ENCODE peak calls at places on chromosomes 3 and 15, in seven cellular contexts. One of them, this sample, is unnamed.

GRCh38 chr3:47416041-47416440 is 35.2 kb downstream of the PTPN23 start:
- DNase-seq in IMR-90: no peak
- DNase-seq in RWPE2: no peak
- DNase-seq in stomach: peak; percentile 39
- DNase-seq in HCT116: no peak
- DNase-seq in PC-9: no peak
- DNase-seq in neural progenitor cell: no peak
- DNase-seq in this sample: no peak

GRCh38 chr3:157239082-157239704 is 79.2 kb upstream of the CCNL1 start:
- DNase-seq in RWPE2: no peak
- DNase-seq in IMR-90: peak; percentile 55
- DNase-seq in HCT116: peak; percentile 46
- DNase-seq in stomach: peak; percentile 69
- DNase-seq in neural progenitor cell: peak; percentile 82
- DNase-seq in PC-9: no peak
- DNase-seq in this sample: peak; percentile 55

GRCh38 chr3:3799173-3800075 is at the start of gene LRRN1:
- DNase-seq in RWPE2: no peak
- DNase-seq in PC-9: no peak
- DNase-seq in HCT116: no peak
- DNase-seq in neural progenitor cell: peak; percentile 98
- DNase-seq in stomach: peak; percentile 76
- DNase-seq in IMR-90: no peak
- DNase-seq in this sample: peak; percentile 64

GRCh38 chr15:76614725-76615124 is 278.2 kb downstream of the ISL2 start:
- DNase-seq in HCT116: no peak
- DNase-seq in IMR-90: no peak
- DNase-seq in stomach: no peak
- DNase-seq in RWPE2: no peak
- DNase-seq in PC-9: no peak
- DNase-seq in neural progenitor cell: no peak
- DNase-seq in this sample: no peak

GRCh38 chr15:85579957-85580694 is 199.7 kb downstream of the AKAP13 start:
- DNase-seq in stomach: peak; percentile 60
- DNase-seq in PC-9: no peak
- DNase-seq in RWPE2: no peak
- DNase-seq in IMR-90: no peak
- DNase-seq in HCT116: no peak
- DNase-seq in neural progenitor cell: no peak
- DNase-seq in this sample: peak; percentile 82

GRCh38 chr15:31296304-31297220 is 30.1 kb upstream of the KLF13 start:
- DNase-seq in PC-9: peak; percentile 49
- DNase-seq in RWPE2: peak; percentile 81
- DNase-seq in IMR-90: no peak
- DNase-seq in neural progenitor cell: peak; percentile 63
- DNase-seq in HCT116: no peak
- DNase-seq in stomach: peak; percentile 91
- DNase-seq in this sample: peak; percentile 82

GRCh38 chr3:64104691-64105101 is 81.4 kb upstream of the PSMD6 start:
- DNase-seq in neural progenitor cell: no peak
- DNase-seq in PC-9: peak; percentile 87
- DNase-seq in RWPE2: no peak
- DNase-seq in stomach: no peak
- DNase-seq in IMR-90: peak; percentile 87
- DNase-seq in HCT116: no peak
- DNase-seq in this sample: no peak

GRCh38 chr3:182083112-182083511 is 371.4 kb downstream of the SOX2 start:
- DNase-seq in stomach: no peak
- DNase-seq in RWPE2: no peak
- DNase-seq in PC-9: peak; percentile 46
- DNase-seq in neural progenitor cell: no peak
- DNase-seq in IMR-90: no peak
- DNase-seq in HCT116: no peak
- DNase-seq in this sample: no peak

GRCh38 chr3:25428003-25428861 is at the start of gene RARB:
- DNase-seq in neural progenitor cell: peak; percentile 73
- DNase-seq in RWPE2: no peak
- DNase-seq in IMR-90: peak; percentile 81
- DNase-seq in PC-9: peak; percentile 50
- DNase-seq in HCT116: no peak
- DNase-seq in stomach: peak; percentile 61
- DNase-seq in this sample: peak; percentile 52

GRCh38 chr3:138114431-138114918 is 933 bp downstream of the DZIP1L start:
- DNase-seq in neural progenitor cell: peak; percentile 48
- DNase-seq in HCT116: no peak
- DNase-seq in IMR-90: peak; percentile 43
- DNase-seq in PC-9: no peak
- DNase-seq in RWPE2: no peak
- DNase-seq in stomach: no peak
- DNase-seq in this sample: no peak

DNA sequence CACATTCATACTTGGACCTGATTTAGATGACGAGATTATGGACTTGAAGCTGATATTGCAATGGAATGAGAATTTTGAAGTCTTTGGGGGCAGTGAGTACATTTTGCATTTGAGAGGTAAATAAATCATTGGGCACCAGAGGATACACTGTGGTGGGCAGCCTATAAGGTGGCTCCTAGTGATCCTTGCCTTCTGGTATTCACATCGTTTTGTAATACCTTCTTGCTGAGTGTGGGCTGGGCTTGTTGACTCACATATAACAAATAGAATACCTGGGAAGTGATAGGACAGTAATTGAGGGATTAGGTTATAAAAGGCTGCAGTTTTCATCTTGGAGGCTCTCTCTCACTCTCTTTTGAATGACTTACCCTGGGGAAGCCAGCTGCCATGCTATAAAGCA is 605.5 kb upstream of the KCNMB2 start:
- DNase-seq in HCT116: no peak
- DNase-seq in RWPE2: no peak
- DNase-seq in stomach: no peak
- DNase-seq in neural progenitor cell: no peak
- DNase-seq in PC-9: no peak
- DNase-seq in IMR-90: no peak
- DNase-seq in this sample: no peak
- H3K4me1 ChIP-seq in HCT116: no peaks in the 10 kb centered on the region
- H3K4me1 ChIP-seq in RWPE2: peaks cover 10% of the 10 kb centered on the region
- H3K4me1 ChIP-seq in stomach: no peaks in the 10 kb centered on the region
- H3K4me1 ChIP-seq in neural progenitor cell: peaks cover 8% of the 10 kb centered on the region
- H3K4me1 ChIP-seq in PC-9: peaks cover 22% of the 10 kb centered on the region
- H3K4me1 ChIP-seq in IMR-90: peaks cover 10% of the 10 kb centered on the region
- H3K4me1 ChIP-seq in this sample: no peaks in the 10 kb centered on the region

DNA sequence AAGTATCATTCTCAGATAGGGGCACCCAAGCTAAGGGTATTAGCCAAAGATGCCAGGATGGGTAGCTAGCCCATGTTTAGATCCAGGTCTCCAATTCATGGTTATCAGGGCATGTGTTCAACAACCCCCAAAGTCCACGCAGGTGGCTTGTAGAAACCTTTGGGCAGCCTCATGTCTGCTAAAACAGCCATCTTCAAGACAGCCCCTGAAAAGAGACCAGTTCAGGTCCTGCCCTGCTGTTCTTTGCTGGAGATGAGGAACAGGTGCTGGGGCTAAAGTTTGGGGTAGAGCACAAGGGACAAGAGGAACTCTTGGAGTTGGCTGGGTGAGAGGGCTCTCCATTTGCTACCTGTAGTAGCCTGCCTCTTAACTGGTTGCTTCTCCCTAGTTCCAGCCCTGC is 4.6 kb downstream of the PPM1M start:
- DNase-seq in neural progenitor cell: no peak
- DNase-seq in RWPE2: no peak
- DNase-seq in HCT116: no peak
- DNase-seq in stomach: no peak
- DNase-seq in PC-9: no peak
- DNase-seq in IMR-90: no peak
- DNase-seq in this sample: no peak
- H3K4me3 ChIP-seq in neural progenitor cell: no peak overlapping the region
- H3K4me3 ChIP-seq in RWPE2: no peak overlapping the region
- H3K4me3 ChIP-seq in HCT116: no peak overlapping the region
- H3K4me3 ChIP-seq in stomach: no peak overlapping the region
- H3K4me3 ChIP-seq in PC-9: no peak overlapping the region
- H3K4me3 ChIP-seq in IMR-90: no peak overlapping the region
- H3K4me3 ChIP-seq in this sample: no peak overlapping the region

DNA sequence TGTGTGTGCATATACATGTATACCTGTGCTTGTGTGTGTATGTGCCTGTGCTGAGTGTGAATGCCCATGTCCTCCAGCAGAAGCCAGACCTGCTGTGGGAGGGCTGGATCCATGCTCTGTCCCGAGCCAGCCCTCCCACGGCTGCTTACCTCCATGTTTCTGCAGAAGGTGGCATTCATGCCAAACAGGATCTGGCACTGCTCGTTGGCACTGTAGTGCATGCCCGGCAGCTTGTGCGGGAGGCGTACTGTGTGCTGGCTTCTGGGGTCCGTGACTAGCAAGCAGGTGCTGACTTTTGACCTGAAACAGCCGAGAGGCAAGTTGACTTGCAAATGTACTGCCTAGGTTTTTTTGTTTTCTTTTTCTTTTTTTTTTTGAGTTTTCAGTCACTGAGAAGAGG is 189.3 kb downstream of the ADAMTS17 start:
- DNase-seq in neural progenitor cell: no peak
- DNase-seq in IMR-90: no peak
- DNase-seq in PC-9: no peak
- DNase-seq in stomach: no peak
- DNase-seq in HCT116: no peak
- DNase-seq in RWPE2: peak; percentile 42
- DNase-seq in this sample: no peak
- TF ChIP-seq CTCF in neural progenitor cell: no peak
- TF ChIP-seq CTCF in IMR-90: no peak
- TF ChIP-seq CTCF in PC-9: no peak
- TF ChIP-seq CTCF in stomach: no peak
- TF ChIP-seq CTCF in HCT116: no peak
- TF ChIP-seq CTCF in RWPE2: no peak
- TF ChIP-seq CTCF in this sample: no peak

DNA sequence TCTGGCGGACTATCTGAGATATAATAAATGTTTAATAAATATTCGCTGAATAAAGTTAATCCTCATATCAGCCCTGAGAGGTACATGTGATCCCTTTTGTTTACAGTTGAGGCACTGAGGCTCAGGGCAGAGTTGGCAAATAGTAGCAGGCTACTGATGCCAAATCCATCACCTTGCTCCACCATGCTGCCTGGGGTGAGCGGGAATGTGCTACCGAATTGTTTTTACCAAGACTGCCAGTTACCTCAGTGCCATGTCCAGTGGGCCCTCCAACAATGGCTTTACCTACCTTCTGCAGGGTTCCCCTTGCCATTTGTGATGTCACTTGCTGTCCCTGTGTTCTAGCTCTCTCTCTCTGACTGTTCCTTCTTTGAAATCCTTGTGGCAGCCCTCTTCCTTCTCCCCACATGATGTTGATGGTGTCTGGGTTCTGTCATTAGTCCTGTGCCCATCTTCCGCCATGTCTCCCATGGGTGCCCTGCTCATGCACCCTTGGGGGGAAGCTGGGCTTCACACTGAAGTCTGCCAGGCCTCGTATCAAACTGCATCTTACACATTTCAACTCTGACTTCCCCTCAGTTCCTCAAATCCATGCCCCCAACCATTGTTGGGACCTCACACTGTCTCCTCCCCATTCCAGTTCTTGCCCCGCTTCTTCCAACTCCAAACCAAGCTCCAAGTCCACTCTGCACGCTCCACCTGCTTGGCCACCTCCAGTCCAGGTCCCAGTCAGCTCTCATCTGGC is 35.4 kb downstream of the SLCO2A1 start:
- DNase-seq in neural progenitor cell: no peak
- DNase-seq in RWPE2: no peak
- DNase-seq in IMR-90: no peak
- DNase-seq in stomach: no peak
- DNase-seq in PC-9: no peak
- DNase-seq in HCT116: no peak
- DNase-seq in this sample: no peak
- H3K4me1 ChIP-seq in neural progenitor cell: peaks cover 18% of the 10 kb centered on the region
- H3K4me1 ChIP-seq in RWPE2: peaks cover 5% of the 10 kb centered on the region
- H3K4me1 ChIP-seq in IMR-90: peaks cover 2% of the 10 kb centered on the region
- H3K4me1 ChIP-seq in stomach: peaks cover 7% of the 10 kb centered on the region
- H3K4me1 ChIP-seq in PC-9: no peaks in the 10 kb centered on the region
- H3K4me1 ChIP-seq in HCT116: peaks cover 12% of the 10 kb centered on the region
- H3K4me1 ChIP-seq in this sample: no peaks in the 10 kb centered on the region

GRCh38 chr3:50502584-50503423 is 630 bp downstream of the CACNA2D2 start:
- DNase-seq in stomach: no peak
- DNase-seq in HCT116: no peak
- DNase-seq in IMR-90: no peak
- DNase-seq in PC-9: no peak
- DNase-seq in neural progenitor cell: peak; percentile 79
- DNase-seq in RWPE2: no peak
- DNase-seq in this sample: no peak

GRCh38 chr3:50504681-50505080 is 1.2 kb upstream of the CACNA2D2 start:
- DNase-seq in stomach: no peak
- DNase-seq in HCT116: no peak
- DNase-seq in RWPE2: no peak
- DNase-seq in PC-9: no peak
- DNase-seq in IMR-90: no peak
- DNase-seq in neural progenitor cell: no peak
- DNase-seq in this sample: no peak

GRCh38 chr3:50503504-50503903 is at the start of gene CACNA2D2:
- DNase-seq in stomach: peak; percentile 82
- DNase-seq in HCT116: peak; percentile 15
- DNase-seq in PC-9: no peak
- DNase-seq in RWPE2: no peak
- DNase-seq in neural progenitor cell: peak; percentile 92
- DNase-seq in IMR-90: no peak
- DNase-seq in this sample: peak; percentile 64

GRCh38 chr3:50502225-50502583 is 1.2 kb downstream of the CACNA2D2 start:
- DNase-seq in HCT116: no peak
- DNase-seq in PC-9: no peak
- DNase-seq in neural progenitor cell: peak; percentile 24
- DNase-seq in stomach: no peak
- DNase-seq in RWPE2: no peak
- DNase-seq in IMR-90: no peak
- DNase-seq in this sample: no peak

GRCh38 chr3:50503947-50504346 is 513 bp upstream of the CACNA2D2 start:
- DNase-seq in neural progenitor cell: no peak
- DNase-seq in IMR-90: no peak
- DNase-seq in HCT116: no peak
- DNase-seq in PC-9: no peak
- DNase-seq in stomach: no peak
- DNase-seq in RWPE2: no peak
- DNase-seq in this sample: no peak
- H3K4me3 ChIP-seq in neural progenitor cell: peak overlapping the region; percentile 84
- H3K4me3 ChIP-seq in IMR-90: no peak overlapping the region
- H3K4me3 ChIP-seq in HCT116: peak overlapping the region; percentile 63
- H3K4me3 ChIP-seq in PC-9: no peak overlapping the region
- H3K4me3 ChIP-seq in stomach: peak overlapping the region; percentile 74
- H3K4me3 ChIP-seq in RWPE2: no peak overlapping the region
- H3K4me3 ChIP-seq in this sample: no peak overlapping the region

GRCh38 chr3:40621252-40621651 is 96.5 kb downstream of the ZNF621 start:
- DNase-seq in RWPE2: no peak
- DNase-seq in PC-9: no peak
- DNase-seq in IMR-90: no peak
- DNase-seq in neural progenitor cell: no peak
- DNase-seq in stomach: no peak
- DNase-seq in HCT116: no peak
- DNase-seq in this sample: no peak
- TF ChIP-seq CTCF in RWPE2: no peak
- TF ChIP-seq CTCF in PC-9: no peak
- TF ChIP-seq CTCF in IMR-90: no peak
- TF ChIP-seq CTCF in neural progenitor cell: no peak
- TF ChIP-seq CTCF in stomach: no peak
- TF ChIP-seq CTCF in HCT116: no peak
- TF ChIP-seq CTCF in this sample: no peak